ENCODE peak calls at places on chromosomes 7 and 10, in nine cellular contexts. N, I, B, V, Q, W, C, Y and J are unnamed samples.

GRCh38 chr7:106450716-106451115 is 165.9 kb upstream of the NAMPT start:
- DNase-seq in N (no peak), I (no peak), B (no peak), V (no peak), Q (no peak), W (no peak), C (no peak), Y (no peak), J (no peak)

GRCh38 chr10:123573236-123574147 is 92.7 kb upstream of the GPR26 start:
- DNase-seq in N (peak; percentile 73), I (peak; percentile 4), B (peak; percentile 61), V (peak; percentile 72), Q (peak; percentile 66), W (no peak), C (peak; percentile 40), Y (peak; percentile 67), J (peak; percentile 45)

GRCh38 chr10:79031723-79032122 is 37.0 kb upstream of the ZMIZ1 start:
- DNase-seq in N (no peak), I (no peak), B (no peak), V (no peak), Q (no peak), W (no peak), C (no peak), Y (peak; percentile 35), J (no peak)

GRCh38 chr10:118522791-118523498 is 72.5 kb downstream of the PRLHR start:
- DNase-seq in N (no peak), I (peak; percentile 11), B (no peak), V (no peak), Q (no peak), W (no peak), C (no peak), Y (no peak), J (peak; percentile 79)

GRCh38 chr7:80124870-80125269 is 9.8 kb upstream of the GNAI1 start:
- DNase-seq in N (no peak), I (no peak), B (no peak), V (no peak), Q (no peak), W (no peak), C (no peak), Y (no peak), J (no peak)

GRCh38 chr10:60390224-60390626 is 550 bp upstream of the ANK3 start:
- DNase-seq in N (no peak), I (peak; percentile 8), B (no peak), V (no peak), Q (no peak), W (no peak), C (no peak), Y (no peak), J (no peak)

GRCh38 chr7:64889686-64890162 is 13.3 kb upstream of the ZNF273 start:
- DNase-seq in N (no peak), I (no peak), B (no peak), V (no peak), Q (no peak), W (no peak), C (no peak), Y (peak; percentile 70), J (no peak)

GRCh38 chr7:39709768-39710291 is 86.5 kb downstream of the RALA start:
- DNase-seq in N (peak; percentile 10), I (peak; percentile 86), B (peak; percentile 23), V (peak; percentile 41), Q (peak; percentile 21), W (peak; percentile 17), C (peak; percentile 67), Y (no peak), J (peak; percentile 47)

GRCh38 chr10:63409465-63410027 is 56.2 kb downstream of the JMJD1C start:
- DNase-seq in N (no peak), I (peak; percentile 42), B (peak; percentile 52), V (no peak), Q (no peak), W (no peak), C (no peak), Y (no peak), J (peak; percentile 46)

GRCh38 chr10:29791773-29792172 is 157.0 kb upstream of the SVIL start:
- DNase-seq in N (no peak), I (no peak), B (no peak), V (no peak), Q (no peak), W (no peak), C (no peak), Y (no peak), J (no peak)

GRCh38 chr7:41110186-41110585 is 592.7 kb downstream of the INHBA start:
- DNase-seq in N (no peak), I (no peak), B (no peak), V (no peak), Q (no peak), W (no peak), C (no peak), Y (no peak), J (no peak)

GRCh38 chr10:73762915-73763314 is 18.7 kb downstream of the SEC24C start:
- DNase-seq in N (no peak), I (no peak), B (no peak), V (no peak), Q (no peak), W (no peak), C (no peak), Y (no peak), J (peak; percentile 55)

GRCh38 chr10:99709480-99710229 is 22.3 kb downstream of the COX15 start:
- DNase-seq in N (no peak), I (no peak), B (no peak), V (no peak), Q (peak; percentile 32), W (no peak), C (no peak), Y (no peak), J (peak; percentile 87)

GRCh38 chr10:66187096-66187733 is 738.6 kb upstream of the LRRTM3 start:
- DNase-seq in N (no peak), I (no peak), B (no peak), V (no peak), Q (no peak), W (no peak), C (no peak), Y (no peak), J (no peak)

DNA sequence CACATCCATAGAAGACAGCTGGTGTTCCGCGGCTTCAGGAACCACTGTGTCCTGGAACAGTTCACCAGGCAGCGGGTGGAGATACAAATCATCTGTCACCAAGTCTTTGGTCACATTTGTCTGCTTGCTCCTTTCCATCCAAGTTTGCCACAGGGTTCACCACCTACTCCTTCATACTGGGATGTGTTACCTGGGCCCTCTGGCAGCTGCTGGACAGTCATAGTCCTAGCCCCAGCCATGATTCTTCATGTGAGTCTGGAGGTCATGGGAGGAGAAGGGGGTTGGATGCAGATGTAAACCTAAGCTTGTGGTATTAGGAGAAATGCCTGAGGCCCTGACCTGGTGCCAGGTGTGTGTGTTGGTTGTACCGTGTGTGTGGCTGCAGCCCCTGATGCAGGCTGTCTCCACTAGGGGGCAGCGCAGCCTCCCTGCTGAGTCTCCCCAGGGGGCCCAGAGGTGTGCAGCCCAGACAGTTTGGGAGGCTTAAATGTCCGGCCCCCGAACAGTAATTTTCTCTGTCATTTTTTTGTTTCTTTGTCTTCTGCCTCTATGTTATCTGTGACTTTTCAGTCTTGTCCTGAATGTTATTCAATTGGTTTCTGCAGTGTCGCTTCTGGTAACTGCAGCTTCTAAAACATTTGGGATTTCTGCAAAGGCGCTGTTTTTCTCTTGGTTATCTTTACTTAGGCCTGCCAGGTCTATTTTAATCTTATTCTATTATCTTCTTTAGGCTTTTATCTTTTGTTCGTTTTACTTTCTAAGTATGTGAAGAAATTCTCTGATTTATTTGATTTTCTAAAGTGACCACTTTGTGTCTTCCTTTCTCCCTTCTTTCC is 14.8 kb downstream of the NPS start:
- DNase-seq in N (peak; percentile 54), I (no peak), B (no peak), V (peak; percentile 51), Q (peak; percentile 41), W (no peak), C (no peak), Y (no peak), J (no peak)
- TF ChIP-seq CTCF in N (peak; percentile 44), I (peak; percentile 27), B (peak; percentile 67), V (peak; percentile 89), Q (peak; percentile 32), W (no peak), C (no peak), Y (peak; percentile 14), J (peak; percentile 36)

GRCh38 chr7:134903073-134903790 is 83.1 kb upstream of the AGBL3 start:
- DNase-seq in N (no peak), I (peak; percentile 48), B (no peak), V (no peak), Q (no peak), W (no peak), C (no peak), Y (no peak), J (no peak)
- TF ChIP-seq CTCF in N (no peak), I (no peak), B (no peak), V (no peak), Q (no peak), W (no peak), C (no peak), Y (no peak), J (no peak)

DNA sequence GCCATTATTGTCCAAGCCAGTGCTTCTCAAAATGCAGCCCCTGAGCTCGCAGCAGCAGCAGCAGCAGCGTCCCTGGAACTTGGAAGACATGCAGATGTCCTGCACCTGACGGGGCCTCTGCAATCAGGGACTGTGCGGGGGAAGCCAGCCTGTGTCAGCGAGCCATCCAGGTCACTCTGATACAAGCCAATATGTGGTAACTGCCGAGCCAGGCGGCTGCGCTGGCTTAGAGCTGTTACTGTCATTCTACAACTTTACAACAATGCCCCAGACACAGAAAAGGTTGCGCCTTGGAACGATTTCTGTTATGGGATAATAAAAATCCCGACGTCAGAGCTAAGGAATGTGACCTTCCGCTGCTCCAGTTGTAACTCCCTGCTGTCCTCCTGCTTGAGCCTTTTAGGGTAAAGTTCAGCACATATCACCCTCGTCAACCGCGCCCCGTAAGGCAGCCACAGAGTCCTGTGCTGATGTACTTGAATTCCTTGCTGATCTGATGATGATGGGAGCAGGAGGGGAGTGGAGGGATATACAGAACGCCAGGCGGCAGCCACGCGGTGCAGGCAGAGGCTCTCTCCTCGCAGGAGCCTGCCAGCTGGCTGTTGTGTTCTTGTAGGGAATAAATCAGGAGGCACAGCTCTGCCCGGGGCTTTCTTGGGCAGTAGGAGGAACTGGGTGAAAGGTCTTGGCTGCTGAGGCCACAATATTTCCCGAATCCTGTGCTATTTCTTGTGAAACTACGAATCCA is 20.0 kb upstream of the CRYGN start:
- DNase-seq in N (peak; percentile 81), I (peak; percentile 98), B (peak; percentile 50), V (peak; percentile 54), Q (peak; percentile 13), W (peak; percentile 90), C (peak; percentile 98), Y (peak; percentile 96), J (peak; percentile 85)
- TF ChIP-seq CTCF in N (no peak), I (peak; percentile 41), B (peak; percentile 35), V (peak; percentile 39), Q (no peak), W (peak; percentile 25), C (no peak), Y (no peak), J (peak; percentile 49)

DNA sequence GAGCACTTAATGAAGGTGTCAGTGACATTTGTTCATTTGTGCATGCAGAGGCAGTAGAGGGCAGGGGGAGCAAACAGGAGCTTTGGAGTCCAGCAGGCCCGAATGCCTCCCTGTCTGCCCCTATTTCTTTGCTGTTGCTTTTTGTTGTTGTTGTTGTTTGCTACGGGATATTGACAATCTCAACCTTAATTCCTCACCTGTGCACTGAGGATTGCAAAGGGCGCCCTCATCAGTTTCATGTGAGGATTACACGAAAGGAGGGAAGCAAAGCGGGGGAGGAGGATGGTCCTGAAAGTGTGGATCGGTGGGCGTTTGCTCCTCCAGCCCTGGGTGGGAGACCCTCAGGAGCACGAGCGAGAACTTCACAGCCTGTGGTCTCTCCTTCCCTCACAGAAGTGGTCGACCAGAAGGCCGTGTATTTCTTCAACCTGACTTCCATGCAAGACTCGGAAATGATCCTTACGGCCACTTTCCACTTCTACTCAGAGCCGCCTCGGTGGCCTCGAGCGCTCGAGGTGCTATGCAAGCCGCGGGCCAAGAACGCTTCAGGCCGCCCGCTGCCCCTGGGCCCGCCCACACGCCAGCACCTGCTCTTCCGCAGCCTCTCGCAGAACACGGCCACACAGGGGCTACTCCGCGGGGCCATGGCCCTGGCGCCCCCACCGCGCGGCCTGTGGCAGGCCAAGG is 9.5 kb downstream of the GDF10 start:
- DNase-seq in N (no peak), I (no peak), B (no peak), V (peak; percentile 32), Q (no peak), W (no peak), C (no peak), Y (no peak), J (no peak)
- TF ChIP-seq CTCF in N (no peak), I (peak; percentile 49), B (peak; percentile 58), V (peak; percentile 71), Q (peak; percentile 10), W (no peak), C (no peak), Y (no peak), J (peak; percentile 74)